ENCODE peak calls at places on chromosomes 6 and 20, in seven cellular contexts. One of them, this sample, is unnamed.

GRCh38 chr6:170132561-170132991 is 158.3 kb downstream of the DLL1 start:
- DNase-seq in anterior cingulate cortex: no peak
- DNase-seq in heart right ventricle: no peak
- DNase-seq in stimulated activated CD4-positive, alpha-beta T cell treated with anti-CD3 and anti-CD28 coated beads, Interleukin-2, amount 100 ng/mL, for 48 hours: no peak
- DNase-seq in neural progenitor cell: no peak
- DNase-seq in Jurkat, Clone E6-1: no peak
- DNase-seq in iris pigment epithelial cell: no peak
- DNase-seq in this sample: no peak

GRCh38 chr6:17015144-17015543 is 86.7 kb upstream of the STMND1 start:
- DNase-seq in anterior cingulate cortex: no peak
- DNase-seq in heart right ventricle: no peak
- DNase-seq in stimulated activated CD4-positive, alpha-beta T cell treated with anti-CD3 and anti-CD28 coated beads, Interleukin-2, amount 100 ng/mL, for 48 hours: no peak
- DNase-seq in neural progenitor cell: no peak
- DNase-seq in Jurkat, Clone E6-1: no peak
- DNase-seq in iris pigment epithelial cell: no peak
- DNase-seq in this sample: no peak

GRCh38 chr6:142833054-142833453 is 111.9 kb downstream of the HIVEP2 start:
- DNase-seq in anterior cingulate cortex: no peak
- DNase-seq in heart right ventricle: no peak
- DNase-seq in stimulated activated CD4-positive, alpha-beta T cell treated with anti-CD3 and anti-CD28 coated beads, Interleukin-2, amount 100 ng/mL, for 48 hours: no peak
- DNase-seq in neural progenitor cell: no peak
- DNase-seq in Jurkat, Clone E6-1: no peak
- DNase-seq in iris pigment epithelial cell: peak; percentile 95
- DNase-seq in this sample: no peak

GRCh38 chr20:33990075-33990474 is 3.6 kb upstream of the RALY start:
- DNase-seq in anterior cingulate cortex: no peak
- DNase-seq in heart right ventricle: no peak
- DNase-seq in stimulated activated CD4-positive, alpha-beta T cell treated with anti-CD3 and anti-CD28 coated beads, Interleukin-2, amount 100 ng/mL, for 48 hours: no peak
- DNase-seq in neural progenitor cell: no peak
- DNase-seq in Jurkat, Clone E6-1: no peak
- DNase-seq in iris pigment epithelial cell: no peak
- DNase-seq in this sample: no peak

GRCh38 chr6:156617376-156617775 is 159.8 kb upstream of the ARID1B start:
- DNase-seq in anterior cingulate cortex: no peak
- DNase-seq in heart right ventricle: no peak
- DNase-seq in stimulated activated CD4-positive, alpha-beta T cell treated with anti-CD3 and anti-CD28 coated beads, Interleukin-2, amount 100 ng/mL, for 48 hours: no peak
- DNase-seq in neural progenitor cell: no peak
- DNase-seq in Jurkat, Clone E6-1: no peak
- DNase-seq in iris pigment epithelial cell: peak; percentile 30
- DNase-seq in this sample: no peak

GRCh38 chr6:144548525-144548924 is 263.4 kb downstream of the UTRN start:
- DNase-seq in anterior cingulate cortex: no peak
- DNase-seq in heart right ventricle: no peak
- DNase-seq in stimulated activated CD4-positive, alpha-beta T cell treated with anti-CD3 and anti-CD28 coated beads, Interleukin-2, amount 100 ng/mL, for 48 hours: no peak
- DNase-seq in neural progenitor cell: no peak
- DNase-seq in Jurkat, Clone E6-1: no peak
- DNase-seq in iris pigment epithelial cell: no peak
- DNase-seq in this sample: no peak

GRCh38 chr20:64244870-64245603 is 10.5 kb upstream of the PCMTD2 start:
- DNase-seq in anterior cingulate cortex: no peak
- DNase-seq in heart right ventricle: no peak
- DNase-seq in stimulated activated CD4-positive, alpha-beta T cell treated with anti-CD3 and anti-CD28 coated beads, Interleukin-2, amount 100 ng/mL, for 48 hours: no peak
- DNase-seq in neural progenitor cell: no peak
- DNase-seq in Jurkat, Clone E6-1: peak; percentile 39
- DNase-seq in iris pigment epithelial cell: no peak
- DNase-seq in this sample: no peak

GRCh38 chr20:57677323-57677982 is 32.4 kb downstream of the PMEPA1 start:
- DNase-seq in anterior cingulate cortex: no peak
- DNase-seq in heart right ventricle: no peak
- DNase-seq in stimulated activated CD4-positive, alpha-beta T cell treated with anti-CD3 and anti-CD28 coated beads, Interleukin-2, amount 100 ng/mL, for 48 hours: no peak
- DNase-seq in neural progenitor cell: no peak
- DNase-seq in Jurkat, Clone E6-1: no peak
- DNase-seq in iris pigment epithelial cell: no peak
- DNase-seq in this sample: no peak

GRCh38 chr6:15297895-15298590 is 52.2 kb downstream of the JARID2 start:
- DNase-seq in anterior cingulate cortex: no peak
- DNase-seq in heart right ventricle: no peak
- DNase-seq in stimulated activated CD4-positive, alpha-beta T cell treated with anti-CD3 and anti-CD28 coated beads, Interleukin-2, amount 100 ng/mL, for 48 hours: no peak
- DNase-seq in neural progenitor cell: no peak
- DNase-seq in Jurkat, Clone E6-1: no peak
- DNase-seq in iris pigment epithelial cell: peak; percentile 58
- DNase-seq in this sample: no peak

GRCh38 chr20:36092424-36093024 is 62.0 kb upstream of the EPB41L1 start:
- DNase-seq in anterior cingulate cortex: no peak
- DNase-seq in heart right ventricle: no peak
- DNase-seq in stimulated activated CD4-positive, alpha-beta T cell treated with anti-CD3 and anti-CD28 coated beads, Interleukin-2, amount 100 ng/mL, for 48 hours: peak; percentile 7
- DNase-seq in neural progenitor cell: peak; percentile 84
- DNase-seq in Jurkat, Clone E6-1: no peak
- DNase-seq in iris pigment epithelial cell: peak; percentile 22
- DNase-seq in this sample: peak; percentile 55

GRCh38 chr6:31407699-31408098 is 4.3 kb downstream of the MICA start:
- DNase-seq in anterior cingulate cortex: no peak
- DNase-seq in heart right ventricle: no peak
- DNase-seq in stimulated activated CD4-positive, alpha-beta T cell treated with anti-CD3 and anti-CD28 coated beads, Interleukin-2, amount 100 ng/mL, for 48 hours: no peak
- DNase-seq in neural progenitor cell: no peak
- DNase-seq in Jurkat, Clone E6-1: no peak
- DNase-seq in iris pigment epithelial cell: peak; percentile 80
- DNase-seq in this sample: no peak

GRCh38 chr6:142302427-142303190 is 802 bp downstream of the ADGRG6 start:
- DNase-seq in anterior cingulate cortex: no peak
- DNase-seq in heart right ventricle: no peak
- DNase-seq in stimulated activated CD4-positive, alpha-beta T cell treated with anti-CD3 and anti-CD28 coated beads, Interleukin-2, amount 100 ng/mL, for 48 hours: no peak
- DNase-seq in neural progenitor cell: no peak
- DNase-seq in Jurkat, Clone E6-1: no peak
- DNase-seq in iris pigment epithelial cell: peak; percentile 5
- DNase-seq in this sample: no peak

GRCh38 chr6:10960171-10960570 is 73.3 kb downstream of the SYCP2L start:
- DNase-seq in anterior cingulate cortex: no peak
- DNase-seq in heart right ventricle: no peak
- DNase-seq in stimulated activated CD4-positive, alpha-beta T cell treated with anti-CD3 and anti-CD28 coated beads, Interleukin-2, amount 100 ng/mL, for 48 hours: no peak
- DNase-seq in neural progenitor cell: no peak
- DNase-seq in Jurkat, Clone E6-1: no peak
- DNase-seq in iris pigment epithelial cell: no peak
- DNase-seq in this sample: no peak

GRCh38 chr6:98836962-98837944 is 2.9 kb downstream of the POU3F2 start:
- DNase-seq in anterior cingulate cortex: no peak
- DNase-seq in heart right ventricle: no peak
- DNase-seq in stimulated activated CD4-positive, alpha-beta T cell treated with anti-CD3 and anti-CD28 coated beads, Interleukin-2, amount 100 ng/mL, for 48 hours: no peak
- DNase-seq in neural progenitor cell: no peak
- DNase-seq in Jurkat, Clone E6-1: no peak
- DNase-seq in iris pigment epithelial cell: no peak
- DNase-seq in this sample: no peak

GRCh38 chr6:36793296-36793912 is 45.8 kb downstream of the CPNE5 start:
- DNase-seq in anterior cingulate cortex: no peak
- DNase-seq in heart right ventricle: no peak
- DNase-seq in stimulated activated CD4-positive, alpha-beta T cell treated with anti-CD3 and anti-CD28 coated beads, Interleukin-2, amount 100 ng/mL, for 48 hours: no peak
- DNase-seq in neural progenitor cell: peak; percentile 31
- DNase-seq in Jurkat, Clone E6-1: no peak
- DNase-seq in iris pigment epithelial cell: no peak
- DNase-seq in this sample: no peak

GRCh38 chr20:44342240-44342639 is 5.4 kb downstream of the R3HDML start:
- DNase-seq in anterior cingulate cortex: no peak
- DNase-seq in heart right ventricle: no peak
- DNase-seq in stimulated activated CD4-positive, alpha-beta T cell treated with anti-CD3 and anti-CD28 coated beads, Interleukin-2, amount 100 ng/mL, for 48 hours: no peak
- DNase-seq in neural progenitor cell: no peak
- DNase-seq in Jurkat, Clone E6-1: no peak
- DNase-seq in iris pigment epithelial cell: peak; percentile 15
- DNase-seq in this sample: no peak

GRCh38 chr6:166969390-166970002 is 13.1 kb upstream of the RNASET2 start:
- DNase-seq in anterior cingulate cortex: no peak
- DNase-seq in heart right ventricle: no peak
- DNase-seq in stimulated activated CD4-positive, alpha-beta T cell treated with anti-CD3 and anti-CD28 coated beads, Interleukin-2, amount 100 ng/mL, for 48 hours: no peak
- DNase-seq in neural progenitor cell: no peak
- DNase-seq in Jurkat, Clone E6-1: no peak
- DNase-seq in iris pigment epithelial cell: no peak
- DNase-seq in this sample: no peak

GRCh38 chr6:46191961-46192360 is 21.2 kb upstream of the ENPP5 start:
- DNase-seq in anterior cingulate cortex: no peak
- DNase-seq in heart right ventricle: no peak
- DNase-seq in stimulated activated CD4-positive, alpha-beta T cell treated with anti-CD3 and anti-CD28 coated beads, Interleukin-2, amount 100 ng/mL, for 48 hours: no peak
- DNase-seq in neural progenitor cell: no peak
- DNase-seq in Jurkat, Clone E6-1: no peak
- DNase-seq in iris pigment epithelial cell: peak; percentile 91
- DNase-seq in this sample: no peak

GRCh38 chr20:63903796-63904570 is 9.1 kb downstream of the DNAJC5 start:
- DNase-seq in anterior cingulate cortex: no peak
- DNase-seq in heart right ventricle: no peak
- DNase-seq in stimulated activated CD4-positive, alpha-beta T cell treated with anti-CD3 and anti-CD28 coated beads, Interleukin-2, amount 100 ng/mL, for 48 hours: no peak
- DNase-seq in neural progenitor cell: no peak
- DNase-seq in Jurkat, Clone E6-1: no peak
- DNase-seq in iris pigment epithelial cell: no peak
- DNase-seq in this sample: no peak

GRCh38 chr20:33826270-33826897 is 15.2 kb downstream of the CHMP4B start:
- DNase-seq in anterior cingulate cortex: no peak
- DNase-seq in heart right ventricle: no peak
- DNase-seq in stimulated activated CD4-positive, alpha-beta T cell treated with anti-CD3 and anti-CD28 coated beads, Interleukin-2, amount 100 ng/mL, for 48 hours: no peak
- DNase-seq in neural progenitor cell: no peak
- DNase-seq in Jurkat, Clone E6-1: no peak
- DNase-seq in iris pigment epithelial cell: no peak
- DNase-seq in this sample: no peak

GRCh38 chr6:96171112-96171511 is 155.3 kb downstream of the FUT9 start:
- DNase-seq in anterior cingulate cortex: no peak
- DNase-seq in heart right ventricle: no peak
- DNase-seq in stimulated activated CD4-positive, alpha-beta T cell treated with anti-CD3 and anti-CD28 coated beads, Interleukin-2, amount 100 ng/mL, for 48 hours: no peak
- DNase-seq in neural progenitor cell: no peak
- DNase-seq in Jurkat, Clone E6-1: no peak
- DNase-seq in iris pigment epithelial cell: no peak
- DNase-seq in this sample: no peak

GRCh38 chr20:1393507-1393882 is 641 bp upstream of the FKBP1A start:
- DNase-seq in anterior cingulate cortex: no peak
- DNase-seq in heart right ventricle: no peak
- DNase-seq in stimulated activated CD4-positive, alpha-beta T cell treated with anti-CD3 and anti-CD28 coated beads, Interleukin-2, amount 100 ng/mL, for 48 hours: no peak
- DNase-seq in neural progenitor cell: no peak
- DNase-seq in Jurkat, Clone E6-1: no peak
- DNase-seq in iris pigment epithelial cell: no peak
- DNase-seq in this sample: no peak

GRCh38 chr6:165181951-165182414 is 127.4 kb downstream of the C6orf118 start:
- DNase-seq in anterior cingulate cortex: no peak
- DNase-seq in heart right ventricle: no peak
- DNase-seq in stimulated activated CD4-positive, alpha-beta T cell treated with anti-CD3 and anti-CD28 coated beads, Interleukin-2, amount 100 ng/mL, for 48 hours: no peak
- DNase-seq in neural progenitor cell: no peak
- DNase-seq in Jurkat, Clone E6-1: no peak
- DNase-seq in iris pigment epithelial cell: peak; percentile 40
- DNase-seq in this sample: no peak

GRCh38 chr20:58515240-58516212 is at the start of gene APCDD1L:
- DNase-seq in anterior cingulate cortex: no peak
- DNase-seq in heart right ventricle: no peak
- DNase-seq in stimulated activated CD4-positive, alpha-beta T cell treated with anti-CD3 and anti-CD28 coated beads, Interleukin-2, amount 100 ng/mL, for 48 hours: no peak
- DNase-seq in neural progenitor cell: peak; percentile 56
- DNase-seq in Jurkat, Clone E6-1: no peak
- DNase-seq in iris pigment epithelial cell: peak; percentile 57
- DNase-seq in this sample: no peak

GRCh38 chr6:41459738-41460137 is 86.4 kb upstream of the FOXP4 start:
- DNase-seq in anterior cingulate cortex: no peak
- DNase-seq in heart right ventricle: no peak
- DNase-seq in stimulated activated CD4-positive, alpha-beta T cell treated with anti-CD3 and anti-CD28 coated beads, Interleukin-2, amount 100 ng/mL, for 48 hours: no peak
- DNase-seq in neural progenitor cell: no peak
- DNase-seq in Jurkat, Clone E6-1: no peak
- DNase-seq in iris pigment epithelial cell: no peak
- DNase-seq in this sample: no peak

GRCh38 chr6:90573624-90574023 is 13.2 kb downstream of the MAP3K7 start:
- DNase-seq in anterior cingulate cortex: no peak
- DNase-seq in heart right ventricle: no peak
- DNase-seq in stimulated activated CD4-positive, alpha-beta T cell treated with anti-CD3 and anti-CD28 coated beads, Interleukin-2, amount 100 ng/mL, for 48 hours: no peak
- DNase-seq in neural progenitor cell: no peak
- DNase-seq in Jurkat, Clone E6-1: no peak
- DNase-seq in iris pigment epithelial cell: no peak
- DNase-seq in this sample: no peak

GRCh38 chr20:46230811-46231282 is 77.5 kb downstream of the CDH22 start:
- DNase-seq in anterior cingulate cortex: no peak
- DNase-seq in heart right ventricle: no peak
- DNase-seq in stimulated activated CD4-positive, alpha-beta T cell treated with anti-CD3 and anti-CD28 coated beads, Interleukin-2, amount 100 ng/mL, for 48 hours: no peak
- DNase-seq in neural progenitor cell: peak; percentile 91
- DNase-seq in Jurkat, Clone E6-1: peak; percentile 25
- DNase-seq in iris pigment epithelial cell: peak; percentile 43
- DNase-seq in this sample: peak; percentile 59

GRCh38 chr6:14031516-14031915 is 86.1 kb upstream of the CD83 start:
- DNase-seq in anterior cingulate cortex: no peak
- DNase-seq in heart right ventricle: no peak
- DNase-seq in stimulated activated CD4-positive, alpha-beta T cell treated with anti-CD3 and anti-CD28 coated beads, Interleukin-2, amount 100 ng/mL, for 48 hours: no peak
- DNase-seq in neural progenitor cell: no peak
- DNase-seq in Jurkat, Clone E6-1: no peak
- DNase-seq in iris pigment epithelial cell: no peak
- DNase-seq in this sample: no peak

GRCh38 chr20:10741060-10741459 is 67.3 kb upstream of the JAG1 start:
- DNase-seq in anterior cingulate cortex: no peak
- DNase-seq in heart right ventricle: no peak
- DNase-seq in stimulated activated CD4-positive, alpha-beta T cell treated with anti-CD3 and anti-CD28 coated beads, Interleukin-2, amount 100 ng/mL, for 48 hours: no peak
- DNase-seq in neural progenitor cell: no peak
- DNase-seq in Jurkat, Clone E6-1: no peak
- DNase-seq in iris pigment epithelial cell: peak; percentile 34
- DNase-seq in this sample: peak; percentile 42

GRCh38 chr6:109325400-109325801 is 56.9 kb downstream of the CD164 start:
- DNase-seq in anterior cingulate cortex: no peak
- DNase-seq in heart right ventricle: no peak
- DNase-seq in stimulated activated CD4-positive, alpha-beta T cell treated with anti-CD3 and anti-CD28 coated beads, Interleukin-2, amount 100 ng/mL, for 48 hours: no peak
- DNase-seq in neural progenitor cell: no peak
- DNase-seq in Jurkat, Clone E6-1: no peak
- DNase-seq in iris pigment epithelial cell: no peak
- DNase-seq in this sample: no peak

GRCh38 chr6:35170166-35170565 is 29.0 kb upstream of the TCP11 start:
- DNase-seq in anterior cingulate cortex: no peak
- DNase-seq in heart right ventricle: no peak
- DNase-seq in stimulated activated CD4-positive, alpha-beta T cell treated with anti-CD3 and anti-CD28 coated beads, Interleukin-2, amount 100 ng/mL, for 48 hours: no peak
- DNase-seq in neural progenitor cell: no peak
- DNase-seq in Jurkat, Clone E6-1: no peak
- DNase-seq in iris pigment epithelial cell: peak; percentile 28
- DNase-seq in this sample: no peak

GRCh38 chr20:10961651-10962288 is 288.0 kb upstream of the JAG1 start:
- DNase-seq in anterior cingulate cortex: no peak
- DNase-seq in heart right ventricle: no peak
- DNase-seq in stimulated activated CD4-positive, alpha-beta T cell treated with anti-CD3 and anti-CD28 coated beads, Interleukin-2, amount 100 ng/mL, for 48 hours: no peak
- DNase-seq in neural progenitor cell: no peak
- DNase-seq in Jurkat, Clone E6-1: no peak
- DNase-seq in iris pigment epithelial cell: no peak
- DNase-seq in this sample: no peak

This sample was measured in Right ventricle myocardium superior.